ENCODE peak calls at places on chromosomes 16 and 17, in eight cellular contexts. One of them, this sample, is unnamed.

GRCh38 chr17:39765766-39766165 is 28.0 kb downstream of the GRB7 start:
- DNase-seq in activated CD8-positive, alpha-beta memory T cell treated with anti-CD3 and anti-CD28 coated beads for 1 hour: no peak
- DNase-seq in M059J: no peak
- DNase-seq in lower lobe of right lung: no peak
- DNase-seq in body of pancreas: no peak
- DNase-seq in stimulated activated CD4-positive, alpha-beta T cell treated with anti-CD3 and anti-CD28 coated beads, Interleukin-15, amount 100 ng/mL, for 1 hour: no peak
- DNase-seq in ureter: no peak
- DNase-seq in T follicular helper cell: no peak
- DNase-seq in this sample: no peak

GRCh38 chr17:68054296-68054900 is 18.9 kb downstream of the KPNA2 start:
- DNase-seq in ureter: no peak
- DNase-seq in activated CD8-positive, alpha-beta memory T cell treated with anti-CD3 and anti-CD28 coated beads for 1 hour: no peak
- DNase-seq in stimulated activated CD4-positive, alpha-beta T cell treated with anti-CD3 and anti-CD28 coated beads, Interleukin-15, amount 100 ng/mL, for 1 hour: no peak
- DNase-seq in lower lobe of right lung: no peak
- DNase-seq in M059J: peak
- DNase-seq in T follicular helper cell: no peak
- DNase-seq in body of pancreas: no peak
- DNase-seq in this sample: no peak

GRCh38 chr17:48630009-48630924 is 4.1 kb upstream of the HOXB9 start:
- DNase-seq in activated CD8-positive, alpha-beta memory T cell treated with anti-CD3 and anti-CD28 coated beads for 1 hour: no peak
- DNase-seq in lower lobe of right lung: no peak
- DNase-seq in T follicular helper cell: no peak
- DNase-seq in body of pancreas: no peak
- DNase-seq in stimulated activated CD4-positive, alpha-beta T cell treated with anti-CD3 and anti-CD28 coated beads, Interleukin-15, amount 100 ng/mL, for 1 hour: no peak
- DNase-seq in ureter: no peak
- DNase-seq in M059J: no peak
- DNase-seq in this sample: no peak

GRCh38 chr16:50050802-50051201 is 15.0 kb upstream of the HEATR3 start:
- DNase-seq in M059J: no peak
- DNase-seq in T follicular helper cell: no peak
- DNase-seq in ureter: no peak
- DNase-seq in activated CD8-positive, alpha-beta memory T cell treated with anti-CD3 and anti-CD28 coated beads for 1 hour: no peak
- DNase-seq in lower lobe of right lung: no peak
- DNase-seq in stimulated activated CD4-positive, alpha-beta T cell treated with anti-CD3 and anti-CD28 coated beads, Interleukin-15, amount 100 ng/mL, for 1 hour: no peak
- DNase-seq in body of pancreas: no peak
- DNase-seq in this sample: no peak

GRCh38 chr16:70664325-70665112 is 18.2 kb downstream of the IL34 start:
- DNase-seq in activated CD8-positive, alpha-beta memory T cell treated with anti-CD3 and anti-CD28 coated beads for 1 hour: no peak
- DNase-seq in lower lobe of right lung: no peak
- DNase-seq in T follicular helper cell: no peak
- DNase-seq in M059J: no peak
- DNase-seq in stimulated activated CD4-positive, alpha-beta T cell treated with anti-CD3 and anti-CD28 coated beads, Interleukin-15, amount 100 ng/mL, for 1 hour: no peak
- DNase-seq in ureter: no peak
- DNase-seq in body of pancreas: no peak
- DNase-seq in this sample: no peak

GRCh38 chr16:30009990-30010816 is 624 bp downstream of the DOC2A start:
- DNase-seq in lower lobe of right lung: no peak
- DNase-seq in stimulated activated CD4-positive, alpha-beta T cell treated with anti-CD3 and anti-CD28 coated beads, Interleukin-15, amount 100 ng/mL, for 1 hour: no peak
- DNase-seq in activated CD8-positive, alpha-beta memory T cell treated with anti-CD3 and anti-CD28 coated beads for 1 hour: no peak
- DNase-seq in T follicular helper cell: no peak
- DNase-seq in M059J: no peak
- DNase-seq in body of pancreas: no peak
- DNase-seq in ureter: no peak
- DNase-seq in this sample: no peak

GRCh38 chr16:2535644-2536021 is 2.2 kb upstream of the PDPK1 start:
- DNase-seq in body of pancreas: no peak
- DNase-seq in lower lobe of right lung: peak
- DNase-seq in stimulated activated CD4-positive, alpha-beta T cell treated with anti-CD3 and anti-CD28 coated beads, Interleukin-15, amount 100 ng/mL, for 1 hour: no peak
- DNase-seq in T follicular helper cell: no peak
- DNase-seq in M059J: peak
- DNase-seq in activated CD8-positive, alpha-beta memory T cell treated with anti-CD3 and anti-CD28 coated beads for 1 hour: no peak
- DNase-seq in ureter: no peak
- DNase-seq in this sample: no peak

GRCh38 chr16:69513180-69513966 is 52.4 kb upstream of the NFAT5 start:
- DNase-seq in stimulated activated CD4-positive, alpha-beta T cell treated with anti-CD3 and anti-CD28 coated beads, Interleukin-15, amount 100 ng/mL, for 1 hour: no peak
- DNase-seq in body of pancreas: no peak
- DNase-seq in M059J: peak
- DNase-seq in lower lobe of right lung: no peak
- DNase-seq in activated CD8-positive, alpha-beta memory T cell treated with anti-CD3 and anti-CD28 coated beads for 1 hour: no peak
- DNase-seq in T follicular helper cell: no peak
- DNase-seq in ureter: no peak
- DNase-seq in this sample: no peak

GRCh38 chr16:52191533-52192134 is 355.3 kb downstream of the TOX3 start:
- DNase-seq in T follicular helper cell: peak
- DNase-seq in M059J: peak
- DNase-seq in body of pancreas: peak
- DNase-seq in lower lobe of right lung: peak
- DNase-seq in ureter: peak
- DNase-seq in stimulated activated CD4-positive, alpha-beta T cell treated with anti-CD3 and anti-CD28 coated beads, Interleukin-15, amount 100 ng/mL, for 1 hour: peak
- DNase-seq in activated CD8-positive, alpha-beta memory T cell treated with anti-CD3 and anti-CD28 coated beads for 1 hour: peak
- DNase-seq in this sample: peak